ENCODE peak calls at places on chromosome 21, in five cellular contexts. D is HFF-Myc, Q is ovary, C is AG10803, J is GM12865. K is an unnamed sample.

GRCh38 chr21:43311303-43311817 is 115.6 kb downstream of the SIK1 start:
- DNase-seq in D (no peak), Q (peak; percentile 13), C (no peak), J (no peak), K (no peak)

GRCh38 chr21:15250384-15250783 is 185.6 kb upstream of the NRIP1 start:
- DNase-seq in D (no peak), Q (no peak), C (no peak), J (no peak), K (no peak)

GRCh38 chr21:36200089-36200561 is 43.5 kb downstream of the DOP1B start:
- DNase-seq in D (no peak), Q (no peak), C (no peak), J (no peak), K (no peak)

GRCh38 chr21:42062543-42063022 is 8.5 kb upstream of the UMODL1 start:
- DNase-seq in D (no peak), Q (no peak), C (no peak), J (peak; percentile 96), K (peak; percentile 97)

GRCh38 chr21:30194701-30195299 is 21.1 kb downstream of the CLDN8 start:
- DNase-seq in D (no peak), Q (no peak), C (peak; percentile 6), J (peak; percentile 44), K (no peak)

GRCh38 chr21:34074283-34075098 is 1.1 kb downstream of the MRPS6 start:
- DNase-seq in D (no peak), Q (no peak), C (no peak), J (peak; percentile 21), K (no peak)

GRCh38 chr21:42413500-42413899 is 9.8 kb downstream of the UBASH3A start:
- DNase-seq in D (no peak), Q (no peak), C (no peak), J (peak; percentile 47), K (no peak)

GRCh38 chr21:16588433-16588860 is 858.7 kb downstream of the USP25 start:
- DNase-seq in D (peak; percentile 39), Q (peak; percentile 77), C (peak; percentile 70), J (no peak), K (no peak)

GRCh38 chr21:29105218-29105617 is 25.2 kb upstream of the MAP3K7CL start:
- DNase-seq in D (no peak), Q (no peak), C (no peak), J (no peak), K (no peak)

GRCh38 chr21:16418211-16418610 is 688.4 kb downstream of the USP25 start:
- DNase-seq in D (no peak), Q (no peak), C (peak; percentile 46), J (no peak), K (no peak)

GRCh38 chr21:41431788-41432548 is 5.9 kb downstream of the MX1 start:
- DNase-seq in D (no peak), Q (no peak), C (no peak), J (peak; percentile 73), K (no peak)

GRCh38 chr21:17371470-17371869 is 141.4 kb upstream of the CXADR start:
- DNase-seq in D (peak; percentile 42), Q (no peak), C (peak; percentile 1), J (no peak), K (no peak)

GRCh38 chr21:44885615-44886014 is 12.1 kb upstream of the PTTG1IP start:
- DNase-seq in D (no peak), Q (no peak), C (no peak), J (no peak), K (no peak)

GRCh38 chr21:7952648-7953047 is 2568.7 kb upstream of the TPTE start:
- DNase-seq in D (no peak), Q (no peak), C (no peak), J (no peak), K (no peak)

GRCh38 chr21:27476696-27477095 is 509.8 kb upstream of the ADAMTS5 start:
- DNase-seq in D (no peak), Q (peak; percentile 15), C (peak; percentile 83), J (no peak), K (no peak)

GRCh38 chr21:43020771-43021170 is 46.4 kb downstream of the PKNOX1 start:
- DNase-seq in D (no peak), Q (no peak), C (no peak), J (no peak), K (no peak)

GRCh38 chr21:34052171-34052570 is 21.2 kb upstream of the MRPS6 start:
- DNase-seq in D (no peak), Q (no peak), C (no peak), J (no peak), K (no peak)

GRCh38 chr21:45279446-45280177 is 8.1 kb downstream of the POFUT2 start:
- DNase-seq in D (no peak), Q (peak; percentile 14), C (no peak), J (no peak), K (no peak)

GRCh38 chr21:35372201-35372600 is 323.1 kb upstream of the RUNX1 start:
- DNase-seq in D (no peak), Q (no peak), C (no peak), J (no peak), K (no peak)

GRCh38 chr21:44765231-44766013 is 36.2 kb downstream of the UBE2G2 start:
- DNase-seq in D (no peak), Q (no peak), C (no peak), J (peak; percentile 42), K (peak; percentile 72)

GRCh38 chr21:44823179-44823654 is 5.4 kb upstream of the SUMO3 start:
- DNase-seq in D (no peak), Q (no peak), C (no peak), J (no peak), K (no peak)

GRCh38 chr21:33821580-33822322 is 93.9 kb downstream of the ATP5PO start:
- DNase-seq in D (no peak), Q (no peak), C (no peak), J (no peak), K (no peak)

GRCh38 chr21:43645414-43645891 is 13.8 kb downstream of the HSF2BP start:
- DNase-seq in D (peak; percentile 35), Q (peak; percentile 53), C (peak; percentile 84), J (peak; percentile 76), K (no peak)

GRCh38 chr21:35025206-35026152 is 23.6 kb downstream of the RUNX1 start:
- DNase-seq in D (no peak), Q (no peak), C (no peak), J (no peak), K (no peak)

GRCh38 chr21:21801921-21802320 is 803.7 kb downstream of the NCAM2 start:
- DNase-seq in D (no peak), Q (no peak), C (no peak), J (no peak), K (no peak)

DNA sequence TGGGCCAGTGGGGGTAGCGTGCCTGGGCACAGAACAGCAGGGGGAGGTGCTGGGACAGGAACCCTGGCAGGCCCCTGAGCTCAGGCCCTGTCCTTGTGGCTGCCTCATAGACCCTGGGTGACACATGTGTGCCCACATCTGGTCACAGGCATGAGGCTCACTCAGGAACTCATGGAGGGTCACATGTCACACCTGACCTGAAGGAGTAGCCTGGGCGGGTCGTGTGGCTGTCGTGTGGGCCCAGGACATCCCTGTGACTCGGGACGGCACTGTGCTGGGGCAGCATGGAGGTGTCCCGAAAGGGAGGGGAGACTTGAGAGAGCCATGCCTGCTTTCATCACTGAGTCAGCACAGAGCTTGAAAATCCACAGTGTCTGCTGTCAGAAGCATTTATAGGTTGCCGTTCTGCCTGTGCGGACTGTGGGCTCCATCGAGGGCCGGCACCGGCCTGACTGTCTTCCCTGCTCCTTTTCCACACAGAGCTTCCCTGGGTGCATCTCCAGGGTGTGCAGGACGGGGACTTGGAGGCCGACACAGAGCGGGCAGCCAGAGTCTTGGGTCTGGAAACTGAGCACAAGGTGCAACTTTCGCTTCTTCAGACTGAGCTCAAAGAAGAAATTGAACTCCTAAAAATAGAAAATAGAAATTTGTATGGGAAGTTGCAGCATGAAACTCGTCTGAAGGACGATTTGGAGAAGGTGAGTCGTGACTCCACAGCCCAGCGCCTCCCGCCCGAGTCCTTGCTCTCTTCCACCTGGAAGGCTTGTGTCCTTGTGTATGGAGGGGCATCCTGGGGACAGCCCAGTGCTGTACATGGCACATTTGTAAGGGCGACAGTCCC is 32.8 kb downstream of the PCNT start:
- DNase-seq in D (no peak), Q (no peak), C (no peak), J (peak; percentile 53), K (no peak)
- H3K4me3 ChIP-seq in D (no peak overlapping the region), Q (no peak overlapping the region), C (no peak overlapping the region), J (peak overlapping the region; percentile 34), K (no peak overlapping the region)

DNA sequence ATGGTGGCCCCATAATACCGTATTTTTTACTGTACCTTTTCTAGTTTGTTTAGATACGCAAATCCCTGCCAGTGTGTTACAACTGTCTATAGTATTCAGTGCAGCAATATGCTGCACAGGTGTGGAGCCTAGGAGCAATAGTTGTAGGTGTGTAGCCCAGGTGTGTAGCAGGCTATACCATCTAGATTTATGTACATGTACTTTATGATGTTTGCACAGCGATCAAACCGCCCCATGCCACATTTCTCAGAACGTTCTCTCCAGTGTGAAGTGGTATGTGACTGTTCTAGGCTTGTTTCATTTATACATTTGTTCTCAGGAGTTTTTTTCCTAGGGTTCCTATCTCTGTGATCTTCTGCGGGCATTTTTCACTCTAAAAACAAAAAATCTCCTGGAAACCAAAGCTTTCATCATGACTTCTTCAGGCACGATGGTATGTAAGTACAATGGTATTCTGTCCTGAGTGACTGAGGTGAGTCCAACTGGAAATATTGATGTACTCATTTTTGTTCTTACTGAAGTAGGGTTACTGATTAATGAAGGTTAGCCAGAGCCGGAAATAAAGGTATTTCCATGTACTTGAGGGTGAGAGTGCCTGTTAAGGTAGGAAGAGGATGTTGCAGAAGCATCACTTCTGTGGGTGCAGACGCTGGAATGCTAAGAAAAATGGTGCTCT is 153.0 kb downstream of the GABPA start:
- DNase-seq in D (no peak), Q (no peak), C (no peak), J (no peak), K (no peak)
- H3K4me3 ChIP-seq in D (no peak overlapping the region), Q (no peak overlapping the region), C (no peak overlapping the region), J (no peak overlapping the region), K (no peak overlapping the region)

GRCh38 chr21:37337179-37337578 is 29.4 kb upstream of the DYRK1A start:
- DNase-seq in D (no peak), Q (no peak), C (no peak), J (no peak), K (no peak)

GRCh38 chr21:37339527-37339889 is 27.1 kb upstream of the DYRK1A start:
- DNase-seq in D (no peak), Q (no peak), C (no peak), J (no peak), K (no peak)

GRCh38 chr21:37337831-37338230 is 28.7 kb upstream of the DYRK1A start:
- DNase-seq in D (no peak), Q (no peak), C (peak; percentile 13), J (no peak), K (no peak)

GRCh38 chr21:37341254-37341960 is 25.2 kb upstream of the DYRK1A start:
- DNase-seq in D (no peak), Q (no peak), C (peak; percentile 36), J (no peak), K (no peak)

GRCh38 chr21:37338671-37339526 is 27.7 kb upstream of the DYRK1A start:
- DNase-seq in D (peak; percentile 75), Q (peak; percentile 42), C (peak; percentile 95), J (no peak), K (no peak)
- H3K4me3 ChIP-seq in D (peak overlapping the region; percentile 12), Q (no peak overlapping the region), C (peak overlapping the region; percentile 1), J (no peak overlapping the region), K (no peak overlapping the region)

DNA sequence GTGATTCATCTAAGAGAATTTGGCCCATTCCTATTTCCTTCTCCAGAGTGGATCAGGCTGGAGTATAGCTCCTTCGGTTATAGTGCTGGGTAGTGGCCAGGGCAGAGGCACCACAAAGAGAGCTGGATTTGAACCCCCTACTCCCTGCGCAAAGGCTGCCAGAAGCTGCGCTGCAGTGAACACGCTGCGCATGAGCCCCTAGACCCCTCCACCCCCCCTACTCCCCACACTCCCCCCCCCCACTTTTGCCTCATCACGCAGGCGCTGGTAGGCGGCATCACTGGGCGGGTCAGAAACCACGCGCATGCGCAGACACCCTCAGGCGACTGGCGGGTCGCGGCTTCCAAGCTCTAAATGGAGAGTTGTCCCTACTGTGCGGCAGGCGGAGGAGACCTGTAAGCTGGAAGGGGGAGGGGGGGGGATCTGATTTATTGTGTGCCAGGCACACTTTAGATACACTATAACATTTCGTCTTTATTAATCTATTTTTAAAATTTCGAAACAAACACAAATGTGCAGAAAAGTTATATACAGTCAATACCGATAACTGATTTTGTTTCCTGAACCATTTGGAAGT is 38.7 kb upstream of the HMGN1 start:
- DNase-seq in D (no peak), Q (peak; percentile 95), C (peak; percentile 73), J (peak; percentile 90), K (peak; percentile 85)
- H3K4me3 ChIP-seq in D (peak overlapping the region; percentile 49), Q (peak overlapping the region; percentile 34), C (peak overlapping the region; percentile 63), J (peak overlapping the region; percentile 60), K (peak overlapping the region; percentile 54)

K was measured in CD4-positive, alpha-beta memory T cell.